ENCODE peak calls at places on chromosomes 3 and 15, in five cellular contexts. M is IMR-90, S is lower lobe of right lung, P is tibial artery, T is neuronal stem cell. H is an unnamed sample.

GRCh38 chr3:181712505-181713299 is 977 bp downstream of the SOX2 start:
- DNase-seq in S (no peak), M (no peak), P (no peak), T (no peak), H (no peak)

GRCh38 chr3:50926868-50927267 is 252.1 kb downstream of the DOCK3 start:
- DNase-seq in P (no peak), T (no peak), S (no peak), M (no peak), H (no peak)

GRCh38 chr3:134754768-134755559 is 40.1 kb upstream of the EPHB1 start:
- DNase-seq in P (no peak), T (peak; percentile 31), S (no peak), M (peak; percentile 30), H (no peak)

GRCh38 chr3:16768956-16769355 is 115.8 kb upstream of the PLCL2 start:
- DNase-seq in S (no peak), P (no peak), M (no peak), T (no peak), H (no peak)

GRCh38 chr3:28279770-28280169 is 38.4 kb downstream of the CMC1 start:
- DNase-seq in T (no peak), M (peak; percentile 72), P (no peak), S (no peak), H (no peak)

GRCh38 chr3:165797551-165797950 is 39.7 kb downstream of the BCHE start:
- DNase-seq in P (no peak), S (no peak), M (no peak), T (no peak), H (no peak)

GRCh38 chr3:10341901-10342398 is 21.0 kb upstream of the SEC13 start:
- DNase-seq in P (no peak), S (no peak), M (no peak), T (no peak), H (no peak)

GRCh38 chr3:139423232-139423631 is 33.8 kb upstream of the COPB2 start:
- DNase-seq in M (no peak), T (no peak), S (no peak), P (no peak), H (no peak)

GRCh38 chr3:141410408-141410807 is 42.1 kb downstream of the ZBTB38 start:
- DNase-seq in P (no peak), S (no peak), M (peak; percentile 83), T (no peak), H (peak; percentile 86)

GRCh38 chr15:52797625-52798501 is 7.7 kb upstream of the ONECUT1 start:
- DNase-seq in P (no peak), M (no peak), S (no peak), T (peak; percentile 15), H (no peak)

GRCh38 chr3:12193485-12194165 is 34.9 kb upstream of the TIMP4 start:
- DNase-seq in S (no peak), M (peak; percentile 100), T (no peak), P (peak; percentile 81), H (no peak)

GRCh38 chr15:63006032-63006878 is 36.3 kb upstream of the TPM1 start:
- DNase-seq in M (no peak), P (no peak), T (no peak), S (no peak), H (no peak)

GRCh38 chr15:63332367-63333078 is 49.1 kb downstream of the CA12 start:
- DNase-seq in P (no peak), S (no peak), M (peak; percentile 96), T (no peak), H (no peak)

GRCh38 chr15:66822106-66822505 is 120.1 kb downstream of the SMAD6 start:
- DNase-seq in T (no peak), S (no peak), P (no peak), M (no peak), H (no peak)

GRCh38 chr3:178987745-178988144 is 83.9 kb downstream of the ZMAT3 start:
- DNase-seq in S (no peak), P (no peak), M (no peak), T (no peak), H (no peak)
- H3K9me3 ChIP-seq in S (peaks cover 39% of the 10 kb centered on the region), P (peaks cover 47% of the 10 kb centered on the region), M (peaks cover 19% of the 10 kb centered on the region), T (peaks cover 11% of the 10 kb centered on the region), H (peaks cover 12% of the 10 kb centered on the region)

GRCh38 chr3:30638685-30639412 is 32.4 kb downstream of the TGFBR2 start:
- DNase-seq in M (no peak), P (no peak), S (no peak), T (no peak), H (no peak)
- H3K4me3 ChIP-seq in M (no peak overlapping the region), P (no peak overlapping the region), S (no peak overlapping the region), T (no peak overlapping the region), H (no peak overlapping the region)

DNA sequence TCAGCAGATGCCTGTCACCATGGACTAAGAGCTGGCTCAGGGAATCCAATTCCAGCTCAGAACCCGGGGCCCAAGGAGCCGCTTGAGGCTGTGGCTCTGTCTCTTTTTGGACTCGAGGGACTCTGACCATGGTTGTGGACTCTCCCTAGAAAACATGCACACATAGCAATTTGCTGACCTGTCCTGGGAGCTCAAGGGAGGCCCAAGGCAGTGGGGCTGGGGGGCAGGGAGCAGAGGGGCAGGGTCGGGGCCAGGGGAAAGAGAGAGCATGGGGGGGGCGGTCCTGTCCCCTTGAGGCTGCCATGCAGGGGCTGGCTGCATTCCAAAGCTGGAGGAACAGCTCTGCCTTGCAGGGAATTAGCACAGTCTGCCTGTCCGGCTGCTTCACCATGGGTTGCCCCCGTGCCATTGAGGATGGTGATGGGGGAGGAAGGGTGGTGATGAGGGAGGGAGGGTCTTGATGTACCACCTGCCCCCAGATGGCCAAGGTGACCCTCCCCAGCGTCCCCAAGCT is 190.1 kb downstream of the GOLGA6L6 start:
- DNase-seq in M (no peak), S (peak; percentile 61), T (no peak), P (peak; percentile 63), H (peak; percentile 67)
- H3K9me3 ChIP-seq in M (peaks cover 79% of the 10 kb centered on the region), S (peaks cover 5% of the 10 kb centered on the region), T (no peaks in the 10 kb centered on the region), P (peaks cover 4% of the 10 kb centered on the region), H (peaks cover 5% of the 10 kb centered on the region)

DNA sequence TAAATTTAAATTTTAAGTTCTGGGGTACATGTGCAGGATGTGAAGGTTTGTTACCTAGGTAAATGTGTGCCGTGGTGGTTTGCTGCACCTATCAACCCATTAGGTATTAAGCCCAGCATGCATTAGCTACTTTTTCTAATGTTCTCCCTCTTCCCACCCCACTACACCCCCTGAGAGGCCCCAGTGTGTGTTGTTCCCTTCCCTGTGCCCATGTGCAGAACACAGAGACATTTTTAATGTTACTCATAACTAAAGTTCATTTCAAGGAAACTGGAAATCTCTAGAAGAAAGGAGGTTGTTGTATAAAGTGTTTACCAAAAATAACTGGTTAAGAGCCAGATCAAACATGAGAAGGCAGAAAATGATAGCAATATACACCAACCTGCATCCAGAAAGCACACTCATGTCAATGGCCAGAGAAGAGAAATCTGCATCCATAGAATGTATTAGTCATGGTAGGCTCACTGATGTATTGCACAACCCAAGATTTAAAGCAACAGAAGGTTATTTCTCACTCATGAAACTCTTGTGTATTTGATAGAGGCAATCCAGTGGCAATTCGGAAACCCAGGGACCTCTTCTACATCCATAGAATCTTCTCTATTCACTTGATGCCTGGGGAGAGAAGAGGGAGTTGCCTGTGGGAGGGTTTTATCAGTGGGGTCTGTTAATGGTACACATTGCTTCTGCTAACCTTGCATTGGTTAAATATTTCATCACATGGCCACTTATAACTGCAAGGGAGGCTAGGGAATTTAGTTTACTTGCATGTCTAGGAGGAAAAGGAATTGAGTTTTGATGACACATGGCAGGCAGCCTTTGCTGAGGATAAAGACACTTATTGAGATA is 321.9 kb upstream of the RASGRP1 start:
- DNase-seq in S (no peak), T (no peak), P (no peak), M (peak; percentile 93), H (no peak)
- H3K4me3 ChIP-seq in S (no peak overlapping the region), T (no peak overlapping the region), P (no peak overlapping the region), M (peak overlapping the region; percentile 39), H (no peak overlapping the region)